ENCODE peak calls at places on chromosomes 16 and 17, in four cellular contexts. F is A549, E is hepatic stellate cell, R is pons. L is an unnamed sample.

GRCh38 chr17:70074991-70075390 is at the start of gene KCNJ16:
- DNase-seq in R (no peak), E (no peak), F (peak), L (no peak)

GRCh38 chr17:40339068-40339699 is 25.4 kb downstream of the GJD3 start:
- DNase-seq in F (no peak), R (no peak), E (no peak), L (no peak)

GRCh38 chr16:80889779-80890359 is 85.5 kb upstream of the CDYL2 start:
- DNase-seq in F (no peak), E (no peak), R (no peak), L (no peak)

GRCh38 chr16:4498546-4499195 is 22.5 kb downstream of the HMOX2 start:
- DNase-seq in E (no peak), R (no peak), F (no peak), L (no peak)

GRCh38 chr17:62671553-62671952 is 44.1 kb downstream of the MRC2 start:
- DNase-seq in E (no peak), F (no peak), R (no peak), L (no peak)

GRCh38 chr17:27551701-27552466 is 79.1 kb upstream of the LGALS9 start:
- DNase-seq in F (peak), E (no peak), R (no peak), L (no peak)

GRCh38 chr16:86248325-86248905 is 261.9 kb upstream of the FOXF1 start:
- DNase-seq in F (no peak), R (no peak), E (no peak), L (no peak)

GRCh38 chr16:29806641-29807425 is 504 bp downstream of the MAZ start:
- DNase-seq in F (peak), R (no peak), E (no peak), L (no peak)

GRCh38 chr17:30477758-30478115 is 529 bp downstream of the GOSR1 start:
- DNase-seq in E (peak), R (peak), F (peak), L (no peak)